ENCODE peak calls at places on chromosomes 13 and 19, in eight cellular contexts. I is pancreas, P is bronchial epithelial cell, N is NB4, R is SK-N-SH, O is RWPE1, T is neural crest cell, V is tibial artery. Q is an unnamed sample.

GRCh38 chr13:43520331-43520730 is 266.4 kb downstream of the ENOX1 start:
- DNase-seq in R (no peak), V (no peak), P (no peak), T (no peak), O (no peak), N (no peak), I (no peak), Q (no peak)

GRCh38 chr13:45167611-45168554 is 33.0 kb downstream of the KCTD4 start:
- DNase-seq in I (peak; percentile 83), V (no peak), N (peak; percentile 25), T (no peak), R (no peak), O (peak; percentile 93), P (peak; percentile 99), Q (no peak)

GRCh38 chr13:50129923-50130685 is 114.9 kb downstream of the KCNRG start:
- DNase-seq in N (peak; percentile 69), O (no peak), V (peak; percentile 85), I (no peak), T (peak; percentile 28), R (peak; percentile 77), P (no peak), Q (no peak)

GRCh38 chr13:29964181-29964845 is 113.9 kb upstream of the UBL3 start:
- DNase-seq in N (no peak), R (no peak), V (no peak), O (no peak), T (no peak), I (no peak), P (no peak), Q (no peak)

GRCh38 chr13:71525004-71525403 is 342.0 kb downstream of the DACH1 start:
- DNase-seq in R (no peak), I (no peak), T (no peak), V (no peak), O (no peak), P (no peak), N (no peak), Q (no peak)

GRCh38 chr13:71339010-71339409 is 528.0 kb downstream of the DACH1 start:
- DNase-seq in O (no peak), T (no peak), P (no peak), R (peak; percentile 1), V (no peak), N (no peak), I (no peak), Q (no peak)

GRCh38 chr19:40744554-40745401 is 5.5 kb downstream of the ACTMAP start:
- DNase-seq in T (no peak), O (no peak), V (no peak), R (peak; percentile 51), N (no peak), P (no peak), I (no peak), Q (peak; percentile 34)

GRCh38 chr19:3536429-3537100 is 2.4 kb upstream of the TEKTIP1 start:
- DNase-seq in R (peak; percentile 70), V (no peak), T (no peak), I (no peak), P (no peak), N (no peak), O (no peak), Q (no peak)

GRCh38 chr19:35460608-35461007 is 12.6 kb downstream of the FFAR2 start:
- DNase-seq in N (peak; percentile 40), P (no peak), V (no peak), T (no peak), O (no peak), R (no peak), I (no peak), Q (no peak)

GRCh38 chr19:57302020-57302465 is 18.2 kb upstream of the ZNF543 start:
- DNase-seq in T (no peak), V (peak; percentile 75), O (peak; percentile 91), P (peak; percentile 98), R (no peak), N (peak; percentile 88), I (no peak), Q (no peak)

GRCh38 chr13:113029487-113030258 is 60.7 kb downstream of the MCF2L start:
- DNase-seq in N (peak; percentile 47), P (no peak), I (peak; percentile 44), O (peak; percentile 41), T (peak; percentile 86), R (peak; percentile 92), V (no peak), Q (peak; percentile 63)

GRCh38 chr19:50790365-50790825 is at the start of gene ACP4:
- DNase-seq in N (no peak), R (peak; percentile 58), T (no peak), V (no peak), P (no peak), I (no peak), O (no peak), Q (no peak)

GRCh38 chr13:30713133-30713532 is 22.2 kb upstream of the ALOX5AP start:
- DNase-seq in N (peak; percentile 94), R (no peak), V (no peak), P (peak; percentile 45), O (no peak), T (no peak), I (no peak), Q (no peak)

GRCh38 chr13:110179116-110179857 is 127.7 kb downstream of the COL4A1 start:
- DNase-seq in T (no peak), P (no peak), I (no peak), V (no peak), R (no peak), O (no peak), N (no peak), Q (no peak)

GRCh38 chr13:48264052-48264451 is 31.0 kb downstream of the ITM2B start:
- DNase-seq in N (no peak), I (no peak), O (no peak), R (no peak), T (no peak), V (no peak), P (no peak), Q (no peak)

GRCh38 chr19:55592391-55593090 is 6.8 kb downstream of the FIZ1 start:
- DNase-seq in O (no peak), I (peak; percentile 10), P (no peak), N (no peak), T (no peak), R (no peak), V (no peak), Q (no peak)

GRCh38 chr13:33677215-33677614 is 140.7 kb upstream of the RFC3 start:
- DNase-seq in T (no peak), I (no peak), R (no peak), V (no peak), O (no peak), N (no peak), P (no peak), Q (no peak)

GRCh38 chr13:60261432-60262351 is 98.0 kb upstream of the DIAPH3 start:
- DNase-seq in V (no peak), P (no peak), R (no peak), O (no peak), T (no peak), I (peak; percentile 34), N (no peak), Q (no peak)

GRCh38 chr19:41936416-41936850 is 8.2 kb upstream of the ERFL start:
- DNase-seq in I (no peak), T (no peak), V (no peak), P (peak; percentile 55), N (no peak), R (no peak), O (no peak), Q (no peak)

GRCh38 chr13:38173403-38173802 is 176.2 kb upstream of the UFM1 start:
- DNase-seq in P (no peak), O (no peak), T (no peak), R (no peak), I (no peak), N (no peak), V (no peak), Q (no peak)

DNA sequence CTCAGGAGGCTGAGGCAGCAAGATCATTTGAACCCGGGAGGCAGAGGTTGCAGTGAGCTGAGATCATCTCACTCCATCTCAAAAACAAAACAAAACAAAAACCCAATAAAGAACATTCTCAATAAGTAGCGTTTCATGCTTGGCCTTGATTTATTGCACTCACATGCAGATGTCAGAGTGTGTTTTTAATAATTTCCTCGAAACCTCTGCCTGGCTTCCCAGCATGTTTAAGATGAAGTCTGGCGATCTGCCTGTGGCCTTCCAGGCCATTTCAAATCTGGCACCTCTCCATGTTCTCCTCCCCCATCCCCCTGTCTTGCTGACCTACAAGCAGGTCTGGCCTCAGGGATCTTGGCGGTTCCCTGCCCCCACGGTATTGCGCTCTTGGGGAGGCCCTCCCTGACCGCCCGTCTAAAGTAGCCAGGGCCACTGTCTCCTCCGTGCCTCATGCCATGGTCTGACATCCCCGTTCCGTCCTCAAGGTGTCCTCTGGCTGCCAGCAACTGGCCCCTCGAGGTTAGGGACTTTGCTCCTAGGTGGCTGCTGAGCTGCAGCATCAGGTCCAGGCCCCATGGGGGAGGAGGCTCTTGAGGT is 1.6 kb downstream of the WDR88 start:
- DNase-seq in N (no peak), P (no peak), I (peak; percentile 27), T (no peak), R (peak; percentile 91), O (no peak), V (no peak), Q (no peak)
- TF ChIP-seq CTCF in N (no peak), P (no peak), I (no peak), T (no peak), R (no peak), O (no peak), V (no peak), Q (no peak)

DNA sequence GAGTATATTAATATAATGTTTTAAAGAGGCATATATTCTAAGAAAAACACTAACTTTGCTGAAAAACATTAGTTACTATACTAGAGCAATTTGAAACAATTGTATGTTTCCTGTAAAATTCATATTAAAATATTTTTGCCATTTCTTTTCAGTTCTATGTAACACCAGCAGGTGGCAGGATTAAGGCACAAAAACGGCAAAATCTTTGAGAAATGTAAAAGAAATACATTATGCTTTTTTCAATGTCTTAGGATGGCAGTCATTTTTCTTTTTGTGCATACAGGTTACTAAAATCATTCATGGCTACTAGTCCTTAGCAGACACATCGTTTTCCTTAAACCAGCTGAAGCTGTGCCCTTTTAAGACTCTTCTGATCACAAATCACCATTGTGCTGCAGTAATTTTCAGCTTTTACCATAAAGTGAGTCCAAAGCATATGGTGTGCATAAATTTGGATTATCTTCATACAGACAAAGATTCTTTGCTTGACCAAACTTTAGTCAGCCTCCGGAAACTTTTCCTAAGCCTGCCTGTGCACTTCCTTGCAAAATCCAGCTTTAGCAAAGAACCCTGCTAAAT is 800.7 kb upstream of the SLITRK5 start:
- DNase-seq in T (no peak), V (no peak), O (no peak), N (peak; percentile 30), R (peak; percentile 4), P (peak; percentile 13), I (no peak), Q (no peak)
- TF ChIP-seq CTCF in T (peak; percentile 90), V (peak; percentile 34), O (peak; percentile 65), N (peak; percentile 30), R (peak; percentile 80), P (peak; percentile 32), I (peak; percentile 20), Q (peak; percentile 39)

DNA sequence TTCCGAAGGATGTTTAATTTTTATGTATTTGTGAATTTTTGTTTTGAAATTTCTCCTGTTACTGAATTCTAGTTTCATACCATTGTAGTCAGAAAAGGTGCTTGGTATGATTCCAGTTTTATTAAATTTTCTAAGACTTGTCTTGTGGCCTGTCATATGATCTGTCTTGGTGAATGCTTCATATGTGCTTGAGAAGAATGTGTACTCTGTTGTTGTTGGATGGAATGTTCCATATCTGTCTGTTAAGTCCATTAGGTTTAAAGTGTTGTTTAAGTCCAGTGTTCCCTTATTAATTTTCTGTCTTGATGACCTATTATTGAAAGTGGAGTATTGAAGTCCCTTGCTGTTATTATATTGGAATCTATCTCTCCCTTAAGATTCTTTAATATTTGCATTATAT is 273.9 kb downstream of the ATP8A2 start:
- DNase-seq in P (no peak), V (no peak), R (no peak), I (no peak), O (no peak), T (no peak), N (no peak), Q (no peak)
- TF ChIP-seq CTCF in P (no peak), V (no peak), R (no peak), I (no peak), O (no peak), T (no peak), N (no peak), Q (no peak)

GRCh38 chr13:46962286-46962941 is 65.6 kb upstream of the HTR2A start:
- DNase-seq in O (peak; percentile 9), P (peak; percentile 48), I (no peak), N (peak; percentile 34), T (no peak), V (no peak), R (no peak), Q (peak; percentile 41)
- TF ChIP-seq CTCF in O (no peak), P (peak; percentile 18), I (no peak), N (peak; percentile 66), T (peak; percentile 52), V (no peak), R (peak; percentile 61), Q (peak; percentile 68)

Q was measured in GM10248.